ENCODE peak calls at places on chromosome 2, in eight cellular contexts. One of them, this sample, is unnamed.

GRCh38 chr2:106932644-106933043 is 46.7 kb upstream of the ST6GAL2 start:
- DNase-seq in astrocyte of the hippocampus: no peak
- DNase-seq in anterior cingulate cortex: no peak
- DNase-seq in caudate nucleus: no peak
- DNase-seq in breast epithelium: no peak
- DNase-seq in stimulated activated naive B cell treated with anti-CD40 and anti-IgM and Interleukin-4, amounts not matched to agents 10 μg/mL and 1 μg/mL and 100 μg/mL, for 72 hours: no peak
- DNase-seq in HEK293T: no peak
- DNase-seq in GM10248: no peak
- DNase-seq in this sample: no peak

GRCh38 chr2:10284108-10284870 is 18.4 kb upstream of the HPCAL1 start:
- DNase-seq in stimulated activated naive B cell treated with anti-CD40 and anti-IgM and Interleukin-4, amounts not matched to agents 10 μg/mL and 1 μg/mL and 100 μg/mL, for 72 hours: no peak
- DNase-seq in breast epithelium: no peak
- DNase-seq in caudate nucleus: peak
- DNase-seq in astrocyte of the hippocampus: no peak
- DNase-seq in HEK293T: no peak
- DNase-seq in GM10248: no peak
- DNase-seq in anterior cingulate cortex: peak
- DNase-seq in this sample: no peak

GRCh38 chr2:122481717-122482116 is 726.3 kb downstream of the TSN start:
- DNase-seq in GM10248: no peak
- DNase-seq in anterior cingulate cortex: no peak
- DNase-seq in caudate nucleus: no peak
- DNase-seq in stimulated activated naive B cell treated with anti-CD40 and anti-IgM and Interleukin-4, amounts not matched to agents 10 μg/mL and 1 μg/mL and 100 μg/mL, for 72 hours: no peak
- DNase-seq in breast epithelium: no peak
- DNase-seq in HEK293T: no peak
- DNase-seq in astrocyte of the hippocampus: peak
- DNase-seq in this sample: no peak

GRCh38 chr2:208570066-208570465 is 163.5 kb downstream of the PTH2R start:
- DNase-seq in astrocyte of the hippocampus: no peak
- DNase-seq in HEK293T: no peak
- DNase-seq in stimulated activated naive B cell treated with anti-CD40 and anti-IgM and Interleukin-4, amounts not matched to agents 10 μg/mL and 1 μg/mL and 100 μg/mL, for 72 hours: no peak
- DNase-seq in breast epithelium: no peak
- DNase-seq in caudate nucleus: no peak
- DNase-seq in GM10248: no peak
- DNase-seq in anterior cingulate cortex: no peak
- DNase-seq in this sample: no peak

GRCh38 chr2:60867007-60867406 is 14.4 kb upstream of the REL start:
- DNase-seq in HEK293T: no peak
- DNase-seq in stimulated activated naive B cell treated with anti-CD40 and anti-IgM and Interleukin-4, amounts not matched to agents 10 μg/mL and 1 μg/mL and 100 μg/mL, for 72 hours: no peak
- DNase-seq in caudate nucleus: no peak
- DNase-seq in breast epithelium: no peak
- DNase-seq in anterior cingulate cortex: no peak
- DNase-seq in GM10248: no peak
- DNase-seq in astrocyte of the hippocampus: no peak
- DNase-seq in this sample: no peak

GRCh38 chr2:106272202-106272807 is 78.2 kb upstream of the UXS1 start:
- DNase-seq in breast epithelium: no peak
- DNase-seq in GM10248: no peak
- DNase-seq in stimulated activated naive B cell treated with anti-CD40 and anti-IgM and Interleukin-4, amounts not matched to agents 10 μg/mL and 1 μg/mL and 100 μg/mL, for 72 hours: no peak
- DNase-seq in HEK293T: no peak
- DNase-seq in caudate nucleus: no peak
- DNase-seq in astrocyte of the hippocampus: no peak
- DNase-seq in anterior cingulate cortex: no peak
- DNase-seq in this sample: no peak

GRCh38 chr2:148660999-148661398 is 16.4 kb downstream of the EPC2 start:
- DNase-seq in anterior cingulate cortex: no peak
- DNase-seq in breast epithelium: no peak
- DNase-seq in HEK293T: no peak
- DNase-seq in GM10248: no peak
- DNase-seq in caudate nucleus: no peak
- DNase-seq in astrocyte of the hippocampus: no peak
- DNase-seq in stimulated activated naive B cell treated with anti-CD40 and anti-IgM and Interleukin-4, amounts not matched to agents 10 μg/mL and 1 μg/mL and 100 μg/mL, for 72 hours: no peak
- DNase-seq in this sample: no peak

GRCh38 chr2:172456002-172456401 is 28.6 kb downstream of the ITGA6 start:
- DNase-seq in caudate nucleus: no peak
- DNase-seq in astrocyte of the hippocampus: no peak
- DNase-seq in HEK293T: no peak
- DNase-seq in breast epithelium: no peak
- DNase-seq in stimulated activated naive B cell treated with anti-CD40 and anti-IgM and Interleukin-4, amounts not matched to agents 10 μg/mL and 1 μg/mL and 100 μg/mL, for 72 hours: no peak
- DNase-seq in GM10248: no peak
- DNase-seq in anterior cingulate cortex: no peak
- DNase-seq in this sample: no peak

GRCh38 chr2:64533882-64534281 is 9.8 kb downstream of the AFTPH start:
- DNase-seq in breast epithelium: no peak
- DNase-seq in stimulated activated naive B cell treated with anti-CD40 and anti-IgM and Interleukin-4, amounts not matched to agents 10 μg/mL and 1 μg/mL and 100 μg/mL, for 72 hours: no peak
- DNase-seq in HEK293T: no peak
- DNase-seq in astrocyte of the hippocampus: no peak
- DNase-seq in caudate nucleus: no peak
- DNase-seq in GM10248: no peak
- DNase-seq in anterior cingulate cortex: no peak
- DNase-seq in this sample: no peak